ENCODE peak calls at places on chromosome 11, in four cellular contexts. O, V, G and A are unnamed samples.

GRCh38 chr11:118531597-118532084 is 649 bp downstream of the TMEM25 start:
- DNase-seq in O (peak; percentile 12), V (no peak), G (no peak), A (peak; percentile 49)

GRCh38 chr11:88849368-88849767 is 216.4 kb downstream of the GRM5 start:
- DNase-seq in V (no peak), G (no peak), O (no peak), A (no peak)

GRCh38 chr11:130448416-130449068 is at the start of gene ADAMTS15:
- DNase-seq in O (peak; percentile 9), V (no peak), G (peak; percentile 91), A (peak; percentile 88)

GRCh38 chr11:13135385-13136271 is 126.5 kb downstream of the RASSF10 start:
- DNase-seq in O (peak; percentile 96), G (no peak), V (no peak), A (no peak)

GRCh38 chr11:8233691-8234424 is 29.8 kb downstream of the LMO1 start:
- DNase-seq in G (no peak), O (no peak), V (no peak), A (no peak)

GRCh38 chr11:116207781-116208180 is 565.0 kb downstream of the BUD13 start:
- DNase-seq in G (no peak), O (no peak), V (no peak), A (no peak)

GRCh38 chr11:41842673-41843072 is 383.2 kb upstream of the LRRC4C start:
- DNase-seq in O (no peak), V (no peak), G (no peak), A (no peak)

GRCh38 chr11:30741039-30741550 is 154.9 kb upstream of the MPPED2 start:
- DNase-seq in V (no peak), G (no peak), O (peak; percentile 13), A (no peak)

GRCh38 chr11:118058311-118059230 is 18.3 kb upstream of the TMPRSS4 start:
- DNase-seq in V (no peak), G (no peak), O (no peak), A (no peak)

GRCh38 chr11:126109941-126110731 is 47.5 kb upstream of the CDON start:
- DNase-seq in V (no peak), O (no peak), G (no peak), A (no peak)

DNA sequence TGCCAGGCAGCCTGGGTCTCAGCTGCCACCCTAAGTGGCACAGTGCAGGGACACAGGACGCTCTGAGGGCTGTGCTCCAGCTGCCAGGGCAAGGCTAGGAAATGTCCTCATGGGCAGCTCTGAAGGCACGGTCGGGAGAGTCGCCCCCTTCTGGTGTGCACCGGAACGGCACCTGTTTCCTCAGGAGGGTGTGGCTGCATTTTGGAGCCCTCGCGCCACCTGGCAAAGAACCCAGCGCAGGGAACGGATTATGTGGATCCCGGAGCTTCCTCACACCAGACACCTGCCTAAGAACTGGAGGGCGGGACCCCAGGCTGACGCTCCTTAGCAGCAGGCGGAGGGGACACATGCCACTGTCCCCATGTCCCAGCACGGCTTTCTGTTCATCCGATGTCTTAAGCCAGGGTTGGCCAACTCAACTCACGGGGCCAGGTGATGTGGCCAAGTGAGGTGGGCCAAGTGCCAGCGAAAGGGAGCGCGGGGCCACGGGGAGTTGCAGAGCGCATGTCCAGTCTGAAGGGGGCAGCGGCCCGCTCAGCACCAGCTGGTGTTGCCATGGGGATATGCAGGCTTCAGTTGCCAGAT is 5.1 kb upstream of the SLC22A8 start:
- DNase-seq in V (peak; percentile 72), O (no peak), G (peak; percentile 85), A (peak; percentile 56)
- TF ChIP-seq ELF4 in V (no peak), O (no peak), G (no peak), A (no peak)

GRCh38 chr11:134380785-134381184 is 31.3 kb downstream of the B3GAT1 start:
- DNase-seq in V (no peak), O (no peak), G (no peak), A (no peak)

GRCh38 chr11:134382257-134382656 is 29.8 kb downstream of the B3GAT1 start:
- DNase-seq in V (no peak), G (no peak), O (no peak), A (no peak)

GRCh38 chr11:134383576-134384221 is 28.3 kb downstream of the B3GAT1 start:
- DNase-seq in G (no peak), O (no peak), V (no peak), A (no peak)

GRCh38 chr11:134384406-134384805 is 27.6 kb downstream of the B3GAT1 start:
- DNase-seq in G (no peak), O (no peak), V (no peak), A (no peak)

DNA sequence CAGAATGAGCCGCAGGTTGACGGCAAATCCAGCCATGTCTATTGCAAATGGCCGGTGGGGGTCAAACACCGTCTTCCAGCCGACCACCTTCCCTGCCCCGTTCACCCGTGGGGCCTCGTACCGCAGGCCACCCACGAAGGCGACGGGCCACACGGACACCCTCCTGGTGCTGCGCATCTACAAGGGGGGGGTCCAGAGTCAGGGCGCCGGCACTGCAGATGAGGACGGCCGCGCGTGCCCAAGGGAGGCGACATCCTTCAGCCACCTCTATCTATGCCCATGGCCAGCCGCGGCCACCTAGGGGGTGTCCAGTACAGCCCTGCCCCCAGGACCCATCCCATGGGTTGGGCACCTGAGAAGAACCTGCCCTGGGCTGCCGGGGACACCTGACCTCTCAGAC is 29.2 kb downstream of the B3GAT1 start:
- DNase-seq in V (no peak), G (no peak), O (no peak), A (no peak)
- TF ChIP-seq ELF4 in V (no peak), G (no peak), O (no peak), A (no peak)

DNA sequence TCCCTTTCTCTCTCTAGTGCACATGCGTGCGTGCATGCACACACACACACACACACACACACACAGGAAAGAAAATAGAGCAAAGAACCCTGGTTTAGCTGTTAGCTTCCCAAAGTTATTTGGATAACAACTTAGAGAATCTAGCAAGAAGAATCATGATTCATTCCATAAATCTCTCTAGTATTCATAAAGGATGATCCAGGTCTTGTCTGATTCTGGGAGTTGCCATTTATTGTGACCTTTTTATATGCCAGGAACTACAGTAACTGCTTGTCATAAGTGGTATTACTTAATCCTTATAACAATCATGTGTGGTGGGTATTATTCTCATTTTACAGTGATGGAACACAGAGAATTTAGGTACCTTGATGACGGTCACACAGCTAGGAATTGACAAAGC is 141.5 kb upstream of the MTMR2 start:
- DNase-seq in O (no peak), V (no peak), G (no peak), A (no peak)
- TF ChIP-seq ELF4 in O (no peak), V (no peak), G (no peak), A (no peak)

GRCh38 chr11:75814369-75814685 is 683 bp upstream of the UVRAG start:
- DNase-seq in G (no peak), O (no peak), V (no peak), A (no peak)

GRCh38 chr11:75814686-75815344 is at the start of gene UVRAG:
- DNase-seq in V (peak; percentile 99), O (peak; percentile 99), G (peak; percentile 98), A (peak; percentile 96)

GRCh38 chr11:75816561-75817239 is 1.7 kb downstream of the UVRAG start:
- DNase-seq in G (no peak), O (no peak), V (no peak), A (no peak)

GRCh38 chr11:75813622-75814039 is 1.4 kb upstream of the UVRAG start:
- DNase-seq in O (peak; percentile 72), G (no peak), V (no peak), A (no peak)

GRCh38 chr11:75815345-75815983 is 454 bp downstream of the UVRAG start:
- DNase-seq in G (peak; percentile 40), V (no peak), O (no peak), A (peak; percentile 51)
- TF ChIP-seq ELF4 in G (no peak), V (no peak), O (peak; percentile 10), A (no peak)